ENCODE peak calls at places on chromosomes 3 and 15, in seven cellular contexts. Q, R, E, T, W, L and J are unnamed samples. For H3K4me1, the result is how much of the 10 kb centered on the place peaks cover.

GRCh38 chr3:177777699-177778098 is 580.4 kb upstream of the TBL1XR1 start:
- DNase-seq in Q (peak), R (peak), E (peak), T (no peak), W (peak), L (peak), J (peak)

GRCh38 chr15:62730825-62731224 is 311.7 kb upstream of the TPM1 start:
- DNase-seq in Q (no peak), R (no peak), E (no peak), T (no peak), W (no peak), L (no peak), J (no peak)

GRCh38 chr3:101204246-101204645 is 116.1 kb downstream of the IMPG2 start:
- DNase-seq in Q (peak), R (no peak), E (peak), T (peak), W (no peak), L (no peak), J (no peak)

GRCh38 chr15:58040117-58040516 is 25.4 kb downstream of the ALDH1A2 start:
- DNase-seq in Q (peak), R (no peak), E (no peak), T (peak), W (no peak), L (no peak), J (no peak)

GRCh38 chr15:49242820-49243219 is 72.8 kb downstream of the GALK2 start:
- DNase-seq in Q (no peak), R (no peak), E (peak), T (no peak), W (no peak), L (no peak), J (no peak)

GRCh38 chr3:148717918-148718317 is 20.2 kb downstream of the AGTR1 start:
- DNase-seq in Q (no peak), R (no peak), E (no peak), T (no peak), W (no peak), L (no peak), J (no peak)

GRCh38 chr3:98501270-98501669 is 3.8 kb downstream of the OR5K2 start:
- DNase-seq in Q (no peak), R (no peak), E (no peak), T (no peak), W (no peak), L (no peak), J (no peak)

GRCh38 chr3:159787191-159787590 is 201.4 kb upstream of the IL12A start:
- DNase-seq in Q (peak), R (peak), E (peak), T (peak), W (no peak), L (no peak), J (no peak)

GRCh38 chr3:41893977-41894376 is 67.9 kb downstream of the ULK4 start:
- DNase-seq in Q (peak), R (peak), E (peak), T (no peak), W (no peak), L (no peak), J (no peak)

GRCh38 chr3:46132565-46132964 is 75.5 kb downstream of the CCR1 start:
- DNase-seq in Q (no peak), R (no peak), E (no peak), T (no peak), W (no peak), L (no peak), J (no peak)

GRCh38 chr3:46131884-46132478 is 76.1 kb downstream of the CCR1 start:
- DNase-seq in Q (no peak), R (no peak), E (no peak), T (no peak), W (no peak), L (no peak), J (no peak)

GRCh38 chr3:46129588-46130272 is 78.4 kb downstream of the CCR1 start:
- DNase-seq in Q (no peak), R (no peak), E (no peak), T (no peak), W (no peak), L (no peak), J (no peak)

GRCh38 chr3:46133285-46133684 is 74.8 kb downstream of the CCR1 start:
- DNase-seq in Q (no peak), R (no peak), E (no peak), T (no peak), W (no peak), L (no peak), J (no peak)

DNA sequence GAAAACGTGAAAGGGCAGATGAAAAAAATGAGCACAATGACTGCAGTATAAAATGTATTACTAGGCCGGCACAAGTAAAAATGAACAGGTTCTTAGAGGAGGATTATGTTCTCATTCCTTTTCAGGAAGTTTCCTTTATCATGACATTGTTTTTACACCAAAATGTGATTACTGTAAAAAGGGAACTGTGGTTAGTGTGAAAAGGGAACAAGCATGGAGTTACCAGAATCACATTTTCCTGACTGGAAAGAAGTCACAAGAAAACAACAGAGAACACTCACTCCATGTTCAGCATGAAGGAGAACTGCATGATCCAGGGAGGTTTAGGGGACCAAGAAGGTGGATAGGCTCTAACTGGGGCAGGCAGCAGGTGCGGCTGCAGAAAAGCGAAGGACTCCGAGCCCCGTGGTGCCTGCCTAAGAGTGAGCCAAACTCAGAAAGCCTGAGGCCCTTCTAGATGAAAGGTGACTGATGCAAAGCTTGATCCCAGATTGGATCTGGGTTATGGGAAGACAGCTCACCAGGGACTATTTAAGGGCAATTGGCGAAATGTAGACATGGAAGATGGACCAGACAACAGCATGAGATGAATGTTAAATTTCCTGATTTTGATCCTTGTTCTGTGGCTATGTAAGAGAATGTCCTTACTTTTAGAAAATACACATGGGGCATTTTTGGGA is 77.3 kb downstream of the CCR1 start:
- DNase-seq in Q (no peak), R (no peak), E (no peak), T (no peak), W (no peak), L (no peak), J (no peak)
- H3K27ac ChIP-seq in Q (no peak), R (no peak), E (no peak), T (no peak), W (no peak), L (no peak), J (peak)

GRCh38 chr3:197468167-197468566 is 87.6 kb downstream of the BDH1 start:
- DNase-seq in Q (no peak), R (no peak), E (no peak), T (no peak), W (no peak), L (no peak), J (no peak)
- H3K4me1 ChIP-seq in Q (under half), R (under half), E (under half), T (under half), W (under half), L (under half), J (under half)

GRCh38 chr3:108879915-108880314 is 57.3 kb downstream of the TRAT1 start:
- DNase-seq in Q (no peak), R (no peak), E (no peak), T (no peak), W (peak), L (no peak), J (no peak)
- TF ChIP-seq CTCF in Q (peak), R (no peak), E (no peak), T (no peak), W (peak), L (no peak), J (no peak)

DNA sequence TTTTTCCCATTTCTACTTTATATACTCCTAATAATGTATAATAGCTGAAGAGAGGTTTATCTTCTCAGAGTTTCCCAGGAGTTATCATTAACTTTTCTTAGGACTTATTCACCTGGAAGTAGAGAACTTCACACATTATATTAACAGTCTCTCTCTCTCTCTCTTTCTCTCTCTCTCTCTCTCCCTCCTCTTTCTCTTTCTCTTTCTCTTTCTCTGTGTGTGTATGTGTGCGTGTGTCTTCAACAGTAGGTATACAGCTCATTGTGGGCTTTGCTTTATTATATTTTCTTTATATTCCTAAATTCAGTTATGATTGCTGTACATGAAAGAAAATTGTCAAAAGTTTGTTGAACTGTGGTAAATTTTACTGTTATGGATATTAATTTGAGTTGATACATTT is 353.8 kb downstream of the ROBO1 start:
- DNase-seq in Q (no peak), R (no peak), E (no peak), T (no peak), W (no peak), L (no peak), J (no peak)
- H3K27ac ChIP-seq in Q (no peak), R (no peak), E (no peak), T (no peak), W (no peak), L (no peak), J (peak)

GRCh38 chr3:53583161-53583690 is 88.8 kb downstream of the CACNA1D start:
- DNase-seq in Q (peak), R (no peak), E (no peak), T (peak), W (no peak), L (no peak), J (no peak)

GRCh38 chr3:53579636-53580035 is 85.2 kb downstream of the CACNA1D start:
- DNase-seq in Q (no peak), R (no peak), E (no peak), T (no peak), W (no peak), L (no peak), J (no peak)

GRCh38 chr3:53581671-53582070 is 87.3 kb downstream of the CACNA1D start:
- DNase-seq in Q (peak), R (no peak), E (peak), T (peak), W (no peak), L (no peak), J (no peak)

GRCh38 chr3:53577486-53577885 is 83.1 kb downstream of the CACNA1D start:
- DNase-seq in Q (no peak), R (no peak), E (no peak), T (no peak), W (no peak), L (no peak), J (no peak)
- H3K4me1 ChIP-seq in Q (under half), R (under half), E (under half), T (under half), W (under half), L (under half), J (under half)

GRCh38 chr3:4720316-4721075 is 227.3 kb downstream of the ITPR1 start:
- DNase-seq in Q (peak), R (peak), E (peak), T (no peak), W (peak), L (peak), J (no peak)

GRCh38 chr3:4721511-4721911 is 228.4 kb downstream of the ITPR1 start:
- DNase-seq in Q (peak), R (no peak), E (peak), T (peak), W (no peak), L (no peak), J (no peak)

GRCh38 chr3:4719011-4719649 is 226.0 kb downstream of the ITPR1 start:
- DNase-seq in Q (no peak), R (no peak), E (peak), T (no peak), W (no peak), L (no peak), J (no peak)

GRCh38 chr3:4723921-4724698 is 231.0 kb downstream of the ITPR1 start:
- DNase-seq in Q (no peak), R (no peak), E (no peak), T (no peak), W (no peak), L (peak), J (no peak)

DNA sequence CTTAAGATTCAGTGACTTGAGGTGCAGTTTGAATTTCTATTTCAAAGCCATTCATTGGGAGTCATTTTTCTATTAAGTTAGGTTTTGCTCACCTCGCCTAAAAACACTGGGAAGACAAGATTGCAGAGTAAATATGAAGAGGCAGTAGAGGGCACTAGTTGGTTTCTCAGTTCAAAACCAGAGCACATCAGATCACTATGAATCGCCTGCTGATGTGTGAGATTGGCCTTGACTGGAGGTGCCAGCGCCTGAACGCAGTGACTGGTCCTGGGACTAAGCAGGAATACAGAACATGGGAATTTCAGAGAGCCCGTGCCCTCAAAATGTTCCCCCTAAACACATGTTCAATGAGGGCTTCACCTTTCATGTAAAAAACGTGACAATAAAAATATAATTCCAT is 229.0 kb downstream of the ITPR1 start:
- DNase-seq in Q (peak), R (peak), E (peak), T (no peak), W (no peak), L (peak), J (no peak)
- TF ChIP-seq CTCF in Q (peak), R (peak), E (peak), T (peak), W (peak), L (no peak), J (peak)

GRCh38 chr3:128381609-128382008 is 85.1 kb downstream of the DNAJB8 start:
- DNase-seq in Q (no peak), R (no peak), E (no peak), T (no peak), W (no peak), L (no peak), J (no peak)
- H3K27ac ChIP-seq in Q (no peak), R (no peak), E (no peak), T (no peak), W (no peak), L (peak), J (no peak)

DNA sequence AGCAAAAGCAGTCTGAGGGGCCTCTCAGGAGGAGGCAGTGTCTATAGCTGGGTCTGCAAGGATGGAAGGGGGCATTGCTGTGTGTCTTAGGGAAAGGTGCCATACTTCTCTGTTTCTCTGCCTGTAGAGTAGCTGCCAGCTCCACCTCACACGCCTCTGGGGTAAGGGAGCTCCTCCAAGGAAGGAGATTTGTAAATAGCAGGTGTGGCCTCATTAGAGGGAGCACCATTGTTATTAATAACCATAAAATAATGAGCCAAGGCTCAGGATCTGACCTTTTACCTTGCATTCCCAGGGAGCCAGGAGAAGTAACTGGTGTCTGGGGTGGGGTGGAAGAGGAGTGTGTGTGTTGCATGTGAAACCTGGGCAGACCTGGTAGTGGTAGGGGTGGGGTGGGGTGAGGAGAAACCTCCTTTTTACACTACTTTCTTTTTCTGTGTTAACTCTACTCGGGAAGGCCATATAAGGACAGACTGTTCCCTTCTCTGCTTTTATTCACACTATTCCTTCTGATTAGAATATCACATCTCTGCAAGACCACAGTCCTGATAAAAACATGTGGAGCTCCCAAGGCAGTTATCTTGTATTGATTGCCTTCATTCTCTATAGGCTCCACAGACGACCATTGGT is 2.2 kb upstream of the C15orf39 start:
- DNase-seq in Q (no peak), R (no peak), E (no peak), T (no peak), W (no peak), L (no peak), J (no peak)
- H3K4me1 ChIP-seq in Q (under half), R (under half), E (under half), T (under half), W (under half), L (under half), J (half or more)

GRCh38 chr3:59979542-59979941 is 929.7 kb upstream of the CFAP20DC start:
- DNase-seq in Q (no peak), R (no peak), E (no peak), T (no peak), W (no peak), L (no peak), J (no peak)

GRCh38 chr3:59982510-59982909 is 932.7 kb upstream of the CFAP20DC start:
- DNase-seq in Q (no peak), R (no peak), E (no peak), T (no peak), W (no peak), L (no peak), J (no peak)

GRCh38 chr3:59978979-59979378 is 929.2 kb upstream of the CFAP20DC start:
- DNase-seq in Q (no peak), R (no peak), E (no peak), T (no peak), W (no peak), L (no peak), J (no peak)

GRCh38 chr3:59981377-59981776 is 931.6 kb upstream of the CFAP20DC start:
- DNase-seq in Q (no peak), R (no peak), E (no peak), T (no peak), W (no peak), L (no peak), J (no peak)

GRCh38 chr3:59980576-59980975 is 930.8 kb upstream of the CFAP20DC start:
- DNase-seq in Q (no peak), R (no peak), E (no peak), T (no peak), W (no peak), L (no peak), J (no peak)
- TF ChIP-seq CTCF in Q (no peak), R (no peak), E (no peak), T (no peak), W (no peak), L (no peak), J (no peak)

GRCh38 chr15:98725874-98726273 is 77.5 kb downstream of the IGF1R start:
- DNase-seq in Q (no peak), R (no peak), E (no peak), T (no peak), W (no peak), L (no peak), J (no peak)

GRCh38 chr15:98727115-98728040 is 79.0 kb downstream of the IGF1R start:
- DNase-seq in Q (peak), R (peak), E (peak), T (peak), W (peak), L (peak), J (peak)

GRCh38 chr15:98728811-98729160 is 80.4 kb downstream of the IGF1R start:
- DNase-seq in Q (no peak), R (no peak), E (no peak), T (no peak), W (no peak), L (no peak), J (no peak)

GRCh38 chr15:98729446-98730042 is 81.2 kb downstream of the IGF1R start:
- DNase-seq in Q (no peak), R (no peak), E (no peak), T (no peak), W (no peak), L (peak), J (no peak)

GRCh38 chr15:98728107-98728810 is 79.9 kb downstream of the IGF1R start:
- DNase-seq in Q (no peak), R (no peak), E (no peak), T (no peak), W (no peak), L (no peak), J (no peak)
- H3K27ac ChIP-seq in Q (peak), R (peak), E (peak), T (peak), W (no peak), L (peak), J (peak)